ENCODE peak calls at places on chromosomes 11 and 22, in five cellular contexts. One of them, this sample, is unnamed.

GRCh38 chr11:47714554-47715081 is 551 bp downstream of the AGBL2 start:
- DNase-seq in hippocampal formation: no peak
- DNase-seq in cardiac fibroblast: peak
- DNase-seq in NCI-H1092 treated with DMSO at 0.1 percent for 48 hours: peak
- DNase-seq in right lobe of liver: no peak
- DNase-seq in this sample: no peak

GRCh38 chr11:32939866-32940265 is 47.3 kb downstream of the QSER1 start:
- DNase-seq in hippocampal formation: no peak
- DNase-seq in right lobe of liver: no peak
- DNase-seq in NCI-H1092 treated with DMSO at 0.1 percent for 48 hours: no peak
- DNase-seq in cardiac fibroblast: no peak
- DNase-seq in this sample: no peak

GRCh38 chr11:111272420-111272819 is 25.9 kb upstream of the POU2AF3 start:
- DNase-seq in right lobe of liver: no peak
- DNase-seq in cardiac fibroblast: no peak
- DNase-seq in NCI-H1092 treated with DMSO at 0.1 percent for 48 hours: no peak
- DNase-seq in hippocampal formation: no peak
- DNase-seq in this sample: no peak

GRCh38 chr11:87215236-87215635 is 177.5 kb downstream of the TMEM135 start:
- DNase-seq in NCI-H1092 treated with DMSO at 0.1 percent for 48 hours: no peak
- DNase-seq in hippocampal formation: no peak
- DNase-seq in cardiac fibroblast: peak
- DNase-seq in right lobe of liver: no peak
- DNase-seq in this sample: no peak

GRCh38 chr22:40628354-40629042 is 8.0 kb downstream of the MRTFA start:
- DNase-seq in NCI-H1092 treated with DMSO at 0.1 percent for 48 hours: no peak
- DNase-seq in right lobe of liver: no peak
- DNase-seq in cardiac fibroblast: peak
- DNase-seq in hippocampal formation: no peak
- DNase-seq in this sample: no peak

GRCh38 chr22:19361501-19362103 is 69.9 kb downstream of the HIRA start:
- DNase-seq in right lobe of liver: no peak
- DNase-seq in cardiac fibroblast: no peak
- DNase-seq in NCI-H1092 treated with DMSO at 0.1 percent for 48 hours: no peak
- DNase-seq in hippocampal formation: no peak
- DNase-seq in this sample: no peak

GRCh38 chr22:37616205-37617083 is 7.8 kb downstream of the GGA1 start:
- DNase-seq in right lobe of liver: no peak
- DNase-seq in hippocampal formation: no peak
- DNase-seq in cardiac fibroblast: no peak
- DNase-seq in NCI-H1092 treated with DMSO at 0.1 percent for 48 hours: no peak
- DNase-seq in this sample: no peak

GRCh38 chr22:38867496-38868285 is 4.3 kb downstream of the CBX6 start:
- DNase-seq in right lobe of liver: no peak
- DNase-seq in cardiac fibroblast: no peak
- DNase-seq in hippocampal formation: no peak
- DNase-seq in NCI-H1092 treated with DMSO at 0.1 percent for 48 hours: no peak
- DNase-seq in this sample: no peak

This sample was measured in heart left ventricle.